ENCODE peak calls at places on chromosome 2, in four cellular contexts. One of them, this sample, is unnamed.

GRCh38 chr2:6913415-6914157 is 3.6 kb upstream of the RNF144A start:
- DNase-seq in dorsolateral prefrontal cortex: no peak
- DNase-seq in head of caudate nucleus: no peak
- DNase-seq in KG1: no peak
- DNase-seq in this sample: no peak

GRCh38 chr2:230762317-230762896 is 49.8 kb downstream of the CAB39 start:
- DNase-seq in dorsolateral prefrontal cortex: no peak
- DNase-seq in head of caudate nucleus: no peak
- DNase-seq in KG1: no peak
- DNase-seq in this sample: no peak

GRCh38 chr2:101696272-101697123 is 1.0 kb upstream of the MAP4K4 start:
- DNase-seq in head of caudate nucleus: no peak
- DNase-seq in dorsolateral prefrontal cortex: no peak
- DNase-seq in KG1: no peak
- DNase-seq in this sample: peak

GRCh38 chr2:142586693-142587432 is 290.6 kb upstream of the KYNU start:
- DNase-seq in KG1: no peak
- DNase-seq in head of caudate nucleus: no peak
- DNase-seq in dorsolateral prefrontal cortex: no peak
- DNase-seq in this sample: no peak

GRCh38 chr2:227378371-227378782 is 729 bp downstream of the TM4SF20 start:
- DNase-seq in head of caudate nucleus: no peak
- DNase-seq in KG1: no peak
- DNase-seq in dorsolateral prefrontal cortex: no peak
- DNase-seq in this sample: no peak

GRCh38 chr2:10912076-10912731 is 470 bp downstream of the KCNF1 start:
- DNase-seq in dorsolateral prefrontal cortex: no peak
- DNase-seq in head of caudate nucleus: no peak
- DNase-seq in KG1: no peak
- DNase-seq in this sample: no peak

GRCh38 chr2:157158111-157158510 is 99.4 kb upstream of the GALNT5 start:
- DNase-seq in dorsolateral prefrontal cortex: no peak
- DNase-seq in head of caudate nucleus: no peak
- DNase-seq in KG1: no peak
- DNase-seq in this sample: no peak

GRCh38 chr2:151302286-151302878 is 12.9 kb upstream of the NMI start:
- DNase-seq in dorsolateral prefrontal cortex: no peak
- DNase-seq in KG1: no peak
- DNase-seq in head of caudate nucleus: no peak
- DNase-seq in this sample: no peak

GRCh38 chr2:132664096-132664495 is 5.9 kb downstream of the LYPD1 start:
- DNase-seq in KG1: no peak
- DNase-seq in dorsolateral prefrontal cortex: no peak
- DNase-seq in head of caudate nucleus: no peak
- DNase-seq in this sample: no peak

GRCh38 chr2:149224458-149224857 is 105.9 kb upstream of the LYPD6 start:
- DNase-seq in head of caudate nucleus: no peak
- DNase-seq in dorsolateral prefrontal cortex: no peak
- DNase-seq in KG1: no peak
- DNase-seq in this sample: no peak

GRCh38 chr2:64410673-64411072 is 43.3 kb upstream of the LGALSL start:
- DNase-seq in dorsolateral prefrontal cortex: no peak
- DNase-seq in KG1: no peak
- DNase-seq in head of caudate nucleus: no peak
- DNase-seq in this sample: no peak

GRCh38 chr2:101124684-101125366 is 26.4 kb downstream of the TBC1D8 start:
- DNase-seq in head of caudate nucleus: no peak
- DNase-seq in KG1: no peak
- DNase-seq in dorsolateral prefrontal cortex: no peak
- DNase-seq in this sample: no peak

GRCh38 chr2:27370816-27371620 is 602 bp downstream of the SNX17 start:
- DNase-seq in KG1: peak
- DNase-seq in head of caudate nucleus: no peak
- DNase-seq in dorsolateral prefrontal cortex: no peak
- DNase-seq in this sample: no peak

GRCh38 chr2:53969285-53970094 is 1.3 kb downstream of the PSME4 start:
- DNase-seq in dorsolateral prefrontal cortex: no peak
- DNase-seq in KG1: no peak
- DNase-seq in head of caudate nucleus: no peak
- DNase-seq in this sample: no peak